ENCODE peak calls at places on chromosomes 12 and 14, in five cellular contexts. I is upper lobe of left lung, Z is HCT116, B is endothelial cell of umbilical vein, U is Panc1. W is an unnamed sample.
A peak's percentile ranks its signal among the peaks of the same experiment; 100 is the strongest.

GRCh38 chr12:78680596-78680995 is 184.0 kb upstream of the SYT1 start:
- DNase-seq in I (no peak), Z (no peak), B (no peak), U (no peak), W (no peak)

GRCh38 chr14:72781476-72782181 is 112.3 kb downstream of the DPF3 start:
- DNase-seq in I (no peak), Z (no peak), B (peak; percentile 59), U (no peak), W (no peak)

GRCh38 chr12:49365542-49365941 is 1.7 kb upstream of the SPATS2 start:
- DNase-seq in I (no peak), Z (no peak), B (peak; percentile 29), U (no peak), W (no peak)

GRCh38 chr12:50147281-50147680 is 19.9 kb downstream of the CERS5 start:
- DNase-seq in I (no peak), Z (no peak), B (no peak), U (no peak), W (no peak)

GRCh38 chr14:33249361-33249760 is 310.7 kb downstream of the NPAS3 start:
- DNase-seq in I (no peak), Z (no peak), B (no peak), U (no peak), W (no peak)

GRCh38 chr12:78210894-78211302 is 380.2 kb downstream of the NAV3 start:
- DNase-seq in I (peak; percentile 23), Z (no peak), B (peak; percentile 12), U (no peak), W (no peak)

GRCh38 chr14:86847176-86847575 is 1145.8 kb downstream of the GALC start:
- DNase-seq in I (no peak), Z (no peak), B (no peak), U (no peak), W (no peak)

GRCh38 chr14:66046591-66046990 is 439.6 kb upstream of the CCDC196 start:
- DNase-seq in I (no peak), Z (no peak), B (no peak), U (no peak), W (no peak)

GRCh38 chr14:32542507-32542906 is 213.4 kb downstream of the AKAP6 start:
- DNase-seq in I (no peak), Z (no peak), B (peak; percentile 32), U (no peak), W (no peak)

GRCh38 chr12:54341901-54342300 is 17.0 kb downstream of the COPZ1 start:
- DNase-seq in I (no peak), Z (no peak), B (no peak), U (no peak), W (no peak)
- H3K4me1 ChIP-seq in I (peaks cover 27% of the 10 kb centered on the region), Z (no peaks in the 10 kb centered on the region), B (no peaks in the 10 kb centered on the region), U (no peaks in the 10 kb centered on the region), W (no peaks in the 10 kb centered on the region)

GRCh38 chr12:17028348-17028747 is 422.4 kb upstream of the LMO3 start:
- DNase-seq in I (no peak), Z (no peak), B (no peak), U (no peak), W (no peak)
- TF ChIP-seq CTCF in I (no peak), Z (no peak), B (no peak), U (no peak), W (no peak)

GRCh38 chr12:123617580-123617979 is 15.7 kb downstream of the DDX55 start:
- DNase-seq in I (no peak), Z (no peak), B (no peak), U (no peak), W (no peak)

GRCh38 chr12:123621101-123621500 is 12.4 kb downstream of the EIF2B1 start:
- DNase-seq in I (no peak), Z (no peak), B (no peak), U (no peak), W (no peak)

GRCh38 chr12:123617144-123617543 is 15.2 kb downstream of the DDX55 start:
- DNase-seq in I (no peak), Z (no peak), B (no peak), U (no peak), W (no peak)

DNA sequence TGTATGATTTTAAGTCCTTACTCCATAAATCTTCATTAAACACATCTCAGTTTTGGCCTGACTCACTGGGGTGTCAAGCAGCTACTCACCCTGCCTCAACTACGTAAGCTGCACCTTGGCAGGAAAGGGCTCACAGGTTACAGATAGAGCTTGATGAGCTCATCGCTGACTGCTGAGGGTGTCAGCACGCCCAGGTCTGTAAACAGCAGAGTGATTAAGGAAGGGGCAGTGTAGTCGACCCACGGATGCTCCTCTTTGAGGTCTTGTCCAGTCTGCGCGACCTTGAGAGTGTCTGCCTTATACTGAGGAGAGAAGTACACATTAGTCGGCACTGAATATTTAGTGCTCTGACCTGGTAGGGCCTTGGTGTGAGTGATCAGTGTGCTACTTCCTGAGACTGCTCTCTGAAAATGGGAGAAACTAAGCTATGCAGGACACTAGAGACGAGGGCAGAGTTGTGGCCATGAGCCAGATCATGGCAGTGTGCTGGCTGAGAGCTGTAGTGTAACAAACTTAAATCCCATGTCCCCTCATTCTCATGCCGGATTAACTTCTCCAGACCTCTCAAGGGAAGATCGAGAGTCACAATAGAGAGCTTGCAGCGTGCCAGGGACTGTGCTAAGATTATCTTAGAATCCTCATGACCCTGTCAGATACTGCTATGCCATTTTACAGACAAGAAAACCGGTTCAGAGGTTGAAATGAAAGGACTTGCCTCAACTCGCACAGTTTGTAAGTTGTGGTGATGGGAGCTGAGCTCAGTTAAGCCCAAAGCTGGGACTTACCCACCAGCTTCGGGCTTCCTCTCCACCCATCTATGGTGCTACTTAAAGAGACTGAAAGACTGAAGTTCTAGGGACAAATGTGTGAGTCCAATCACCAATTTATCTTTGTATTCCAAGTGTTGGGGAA is 11.6 kb downstream of the EIF2B1 start:
- DNase-seq in I (no peak), Z (no peak), B (no peak), U (no peak), W (no peak)
- TF ChIP-seq POLR2AphosphoS5 in I (no peak), Z (no peak), B (no peak), U (no peak), W (no peak)

GRCh38 chr12:25979059-25979458 is 20.6 kb downstream of the RASSF8 start:
- DNase-seq in I (no peak), Z (no peak), B (no peak), U (no peak), W (no peak)

GRCh38 chr12:25977047-25977446 is 18.6 kb downstream of the RASSF8 start:
- DNase-seq in I (no peak), Z (no peak), B (no peak), U (no peak), W (no peak)

GRCh38 chr12:25980035-25980434 is 21.6 kb downstream of the RASSF8 start:
- DNase-seq in I (no peak), Z (no peak), B (no peak), U (no peak), W (no peak)

GRCh38 chr12:25981597-25981996 is 23.1 kb downstream of the RASSF8 start:
- DNase-seq in I (no peak), Z (no peak), B (no peak), U (no peak), W (no peak)

DNA sequence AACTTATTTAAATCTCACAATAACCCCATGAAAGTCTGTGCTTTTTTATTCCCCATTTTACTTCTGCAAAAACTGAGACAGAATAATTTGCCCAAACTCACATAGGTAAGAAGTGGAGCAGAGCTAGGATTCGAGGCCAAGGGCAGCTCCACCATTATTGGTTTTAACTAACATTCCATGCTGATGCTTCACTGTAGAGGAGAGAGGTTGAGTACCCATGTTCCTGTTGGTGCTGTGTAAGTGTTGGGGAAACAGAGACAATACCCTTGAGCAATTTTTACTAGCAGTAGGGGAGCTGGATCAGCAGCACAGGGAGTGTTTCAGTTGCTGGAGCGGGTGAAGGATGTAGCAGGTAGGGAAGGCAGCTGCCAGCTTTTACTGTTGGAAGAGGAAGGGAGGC is 21.1 kb downstream of the RASSF8 start:
- DNase-seq in I (peak; percentile 42), Z (no peak), B (no peak), U (no peak), W (no peak)
- H3K4me1 ChIP-seq in I (peaks cover 19% of the 10 kb centered on the region), Z (no peaks in the 10 kb centered on the region), B (peaks cover 9% of the 10 kb centered on the region), U (peaks cover 56% of the 10 kb centered on the region), W (no peaks in the 10 kb centered on the region)

GRCh38 chr12:118119449-118119879 is 15.7 kb upstream of the VSIG10 start:
- DNase-seq in I (no peak), Z (no peak), B (no peak), U (no peak), W (no peak)
- TF ChIP-seq CTCF in I (no peak), Z (no peak), B (no peak), U (no peak), W (no peak)

DNA sequence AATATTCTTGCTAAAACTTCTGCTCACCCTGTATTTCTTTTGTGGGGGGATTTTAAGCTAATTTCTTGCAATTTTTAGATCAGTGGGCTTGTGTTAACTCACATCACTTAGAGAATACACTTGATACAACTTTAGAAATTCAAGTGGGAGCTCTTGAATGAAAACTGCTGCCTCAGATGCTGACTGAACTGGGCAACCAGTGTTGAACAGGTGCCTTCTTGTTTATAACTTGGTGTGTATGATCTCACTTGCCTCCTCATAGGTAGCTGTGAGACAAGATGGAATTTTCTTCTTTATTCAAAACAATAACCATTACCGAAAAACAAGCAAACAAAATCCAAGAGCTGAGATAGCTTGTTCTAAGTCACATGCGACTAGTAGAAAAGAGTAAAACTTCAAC is 63.5 kb downstream of the FGD4 start:
- DNase-seq in I (no peak), Z (no peak), B (no peak), U (no peak), W (no peak)
- TF ChIP-seq POLR2AphosphoS5 in I (no peak), Z (no peak), B (no peak), U (no peak), W (no peak)

GRCh38 chr12:15701721-15702156 is 87.4 kb downstream of the EPS8 start:
- DNase-seq in I (no peak), Z (no peak), B (peak; percentile 88), U (no peak), W (no peak)
- H3K4me1 ChIP-seq in I (peaks cover 49% of the 10 kb centered on the region), Z (peaks cover 84% of the 10 kb centered on the region), B (peaks cover 36% of the 10 kb centered on the region), U (peaks cover 28% of the 10 kb centered on the region), W (no peaks in the 10 kb centered on the region)